ENCODE peak calls at places on chromosomes 13 and 19, in nine cellular contexts. J, K, S, N, T, Q, C, F and Z are unnamed samples. For H3K4me1, the result is how much of the 10 kb centered on the place peaks cover.

GRCh38 chr13:30792257-30793000 is 57.1 kb downstream of the ALOX5AP start:
- DNase-seq in J (peak), K (peak), S (peak), N (no peak), T (no peak), Q (peak), C (peak), F (peak), Z (no peak)

GRCh38 chr19:29162694-29163093 is 50.3 kb downstream of the UQCRFS1 start:
- DNase-seq in J (no peak), K (no peak), S (no peak), N (no peak), T (no peak), Q (no peak), C (no peak), F (no peak), Z (no peak)

GRCh38 chr19:38679839-38680238 is 32.4 kb downstream of the ACTN4 start:
- DNase-seq in J (no peak), K (no peak), S (no peak), N (no peak), T (no peak), Q (peak), C (no peak), F (no peak), Z (no peak)

GRCh38 chr19:13717194-13717643 is 47.1 kb upstream of the MRI1 start:
- DNase-seq in J (no peak), K (no peak), S (no peak), N (no peak), T (no peak), Q (peak), C (no peak), F (no peak), Z (no peak)

GRCh38 chr19:28185646-28186045 is 1027.3 kb downstream of the UQCRFS1 start:
- DNase-seq in J (no peak), K (no peak), S (no peak), N (no peak), T (no peak), Q (no peak), C (peak), F (no peak), Z (no peak)

GRCh38 chr13:44765076-44765475 is 188.9 kb upstream of the TSC22D1 start:
- DNase-seq in J (no peak), K (no peak), S (no peak), N (no peak), T (no peak), Q (no peak), C (no peak), F (no peak), Z (no peak)

GRCh38 chr13:80196756-80197155 is 144.2 kb downstream of the SPRY2 start:
- DNase-seq in J (peak), K (no peak), S (no peak), N (no peak), T (no peak), Q (peak), C (peak), F (no peak), Z (no peak)

GRCh38 chr13:112444416-112445399 is 68.6 kb downstream of the SPACA7 start:
- DNase-seq in J (no peak), K (peak), S (no peak), N (no peak), T (no peak), Q (no peak), C (no peak), F (no peak), Z (no peak)

GRCh38 chr13:26968431-26969335 is 202.9 kb downstream of the USP12 start:
- DNase-seq in J (no peak), K (no peak), S (no peak), N (no peak), T (no peak), Q (peak), C (peak), F (no peak), Z (no peak)

GRCh38 chr13:111929036-111929616 is 137.8 kb upstream of the SOX1 start:
- DNase-seq in J (no peak), K (no peak), S (no peak), N (no peak), T (no peak), Q (no peak), C (no peak), F (no peak), Z (no peak)

GRCh38 chr19:17790059-17790780 is 4.7 kb upstream of the B3GNT3 start:
- DNase-seq in J (no peak), K (no peak), S (no peak), N (no peak), T (peak), Q (no peak), C (no peak), F (no peak), Z (no peak)

GRCh38 chr13:31518666-31519065 is 220.7 kb upstream of the RXFP2 start:
- DNase-seq in J (no peak), K (no peak), S (no peak), N (no peak), T (no peak), Q (no peak), C (peak), F (no peak), Z (no peak)

GRCh38 chr19:16449330-16449961 is 22.3 kb downstream of the EPS15L1 start:
- DNase-seq in J (peak), K (no peak), S (no peak), N (no peak), T (peak), Q (peak), C (peak), F (no peak), Z (no peak)

GRCh38 chr19:52248256-52248655 is 21.1 kb upstream of the ZNF766 start:
- DNase-seq in J (no peak), K (peak), S (peak), N (no peak), T (peak), Q (peak), C (peak), F (peak), Z (peak)

GRCh38 chr19:20661150-20661819 is at the start of gene ZNF626:
- DNase-seq in J (no peak), K (peak), S (peak), N (peak), T (peak), Q (peak), C (peak), F (peak), Z (peak)

GRCh38 chr19:51372021-51372648 is 319 bp downstream of the NKG7 start:
- DNase-seq in J (no peak), K (no peak), S (no peak), N (no peak), T (no peak), Q (no peak), C (no peak), F (no peak), Z (no peak)

GRCh38 chr19:2187164-2187563 is 23.4 kb downstream of the DOT1L start:
- DNase-seq in J (no peak), K (no peak), S (no peak), N (no peak), T (no peak), Q (no peak), C (no peak), F (no peak), Z (no peak)

GRCh38 chr19:2181618-2181997 is 17.9 kb downstream of the DOT1L start:
- DNase-seq in J (no peak), K (no peak), S (no peak), N (no peak), T (no peak), Q (no peak), C (no peak), F (no peak), Z (no peak)

GRCh38 chr19:2185734-2186070 is 22.0 kb downstream of the DOT1L start:
- DNase-seq in J (no peak), K (no peak), S (no peak), N (no peak), T (no peak), Q (no peak), C (no peak), F (no peak), Z (no peak)

GRCh38 chr19:2186071-2186846 is 22.5 kb downstream of the DOT1L start:
- DNase-seq in J (peak), K (peak), S (peak), N (no peak), T (no peak), Q (peak), C (peak), F (peak), Z (no peak)

GRCh38 chr19:2184422-2185012 is 20.8 kb downstream of the DOT1L start:
- DNase-seq in J (no peak), K (no peak), S (no peak), N (no peak), T (no peak), Q (no peak), C (no peak), F (no peak), Z (no peak)
- H3K4me1 ChIP-seq in J (under half), K (under half), S (under half), N (under half), T (under half), Q (under half), C (under half), F (under half), Z (under half)

DNA sequence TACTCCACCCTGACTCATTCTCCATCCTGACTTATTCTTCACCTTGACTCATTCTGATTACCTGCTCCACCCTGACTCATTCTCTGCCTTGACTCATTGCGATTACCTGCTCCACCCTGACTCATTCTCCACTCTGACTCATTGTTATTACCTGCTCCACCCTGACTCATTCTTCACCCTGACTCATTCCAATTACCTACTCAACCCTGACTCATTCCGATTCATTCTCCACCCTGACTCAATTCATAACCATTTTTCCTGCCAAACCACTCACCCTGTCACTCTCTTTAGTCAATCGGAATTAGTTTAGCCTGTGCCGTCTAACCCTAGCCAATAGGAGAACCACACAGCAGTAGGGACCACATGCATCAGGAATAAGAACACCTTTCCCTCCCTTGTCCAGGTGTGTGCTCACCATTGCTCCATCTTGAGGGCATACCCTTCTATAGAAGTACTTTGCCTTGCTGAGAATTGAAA is 1227.4 kb upstream of the PCDH20 start:
- DNase-seq in J (no peak), K (no peak), S (no peak), N (peak), T (no peak), Q (peak), C (peak), F (no peak), Z (no peak)
- H3K4me3 ChIP-seq in J (no peak), K (no peak), S (no peak), N (no peak), T (no peak), Q (no peak), C (no peak), F (no peak), Z (no peak)

GRCh38 chr19:6064016-6064702 is 46.1 kb downstream of the RFX2 start:
- DNase-seq in J (no peak), K (peak), S (no peak), N (no peak), T (no peak), Q (no peak), C (no peak), F (no peak), Z (no peak)

GRCh38 chr19:6062961-6063575 is 47.2 kb downstream of the RFX2 start:
- DNase-seq in J (no peak), K (peak), S (no peak), N (no peak), T (no peak), Q (no peak), C (no peak), F (no peak), Z (no peak)

GRCh38 chr19:6062274-6062673 is 48.0 kb downstream of the RFX2 start:
- DNase-seq in J (no peak), K (peak), S (no peak), N (no peak), T (peak), Q (no peak), C (peak), F (peak), Z (no peak)

GRCh38 chr19:6064703-6065073 is 45.6 kb downstream of the RFX2 start:
- DNase-seq in J (no peak), K (no peak), S (no peak), N (no peak), T (no peak), Q (no peak), C (no peak), F (no peak), Z (no peak)

DNA sequence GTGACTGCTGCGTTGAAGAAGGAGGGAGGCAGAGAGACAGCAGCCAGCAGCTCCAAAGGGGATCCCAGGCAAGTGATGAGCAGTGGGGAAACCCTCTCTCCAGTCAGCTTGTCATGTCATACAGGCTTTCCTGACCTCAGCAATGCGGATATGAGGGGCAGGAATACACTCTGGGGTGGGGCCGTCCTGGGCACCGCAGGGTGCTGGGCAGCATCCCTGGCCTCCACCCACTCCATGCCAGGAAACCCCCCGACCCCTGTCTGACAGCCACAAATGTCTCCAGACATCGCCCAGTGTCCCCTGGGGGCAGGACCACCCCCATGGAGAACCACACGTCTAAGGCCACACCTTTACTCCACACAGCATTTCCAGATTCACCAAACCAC is 46.7 kb downstream of the RFX2 start:
- DNase-seq in J (no peak), K (peak), S (no peak), N (no peak), T (no peak), Q (no peak), C (no peak), F (no peak), Z (no peak)
- H3K4me1 ChIP-seq in J (under half), K (under half), S (under half), N (under half), T (under half), Q (under half), C (under half), F (under half), Z (under half)

DNA sequence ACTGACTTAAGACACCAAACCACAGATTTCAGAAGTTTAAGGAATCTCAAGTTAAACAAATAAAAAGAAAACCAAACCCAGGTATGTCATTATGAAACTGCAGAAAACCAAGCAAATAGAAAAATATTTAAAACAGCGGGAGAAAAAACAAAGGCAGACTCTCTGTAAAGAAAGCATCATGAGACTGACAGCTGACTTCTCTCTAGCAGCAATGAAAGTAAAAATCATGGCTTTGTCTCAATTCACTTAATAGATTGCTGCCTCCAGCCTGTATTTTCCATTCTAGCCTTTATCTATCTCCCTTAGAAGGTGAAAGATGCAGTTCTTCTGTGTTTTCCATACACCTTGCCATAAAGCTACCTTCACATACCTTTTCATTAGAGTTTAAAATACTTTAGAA is 131.1 kb upstream of the IPO5 start:
- DNase-seq in J (no peak), K (no peak), S (no peak), N (no peak), T (no peak), Q (no peak), C (no peak), F (no peak), Z (no peak)
- H3K4me3 ChIP-seq in J (no peak), K (no peak), S (no peak), N (no peak), T (no peak), Q (no peak), C (no peak), F (no peak), Z (no peak)

GRCh38 chr13:114123448-114123847 is 9.0 kb downstream of the RASA3 start:
- DNase-seq in J (no peak), K (no peak), S (no peak), N (no peak), T (no peak), Q (no peak), C (no peak), F (no peak), Z (no peak)

GRCh38 chr13:114121496-114122466 is 10.6 kb downstream of the RASA3 start:
- DNase-seq in J (no peak), K (no peak), S (no peak), N (no peak), T (no peak), Q (no peak), C (no peak), F (no peak), Z (no peak)

GRCh38 chr13:114123876-114124275 is 8.5 kb downstream of the RASA3 start:
- DNase-seq in J (no peak), K (no peak), S (no peak), N (no peak), T (no peak), Q (no peak), C (no peak), F (no peak), Z (no peak)

GRCh38 chr13:114124486-114124885 is 7.9 kb downstream of the RASA3 start:
- DNase-seq in J (no peak), K (no peak), S (no peak), N (no peak), T (no peak), Q (no peak), C (no peak), F (peak), Z (no peak)

DNA sequence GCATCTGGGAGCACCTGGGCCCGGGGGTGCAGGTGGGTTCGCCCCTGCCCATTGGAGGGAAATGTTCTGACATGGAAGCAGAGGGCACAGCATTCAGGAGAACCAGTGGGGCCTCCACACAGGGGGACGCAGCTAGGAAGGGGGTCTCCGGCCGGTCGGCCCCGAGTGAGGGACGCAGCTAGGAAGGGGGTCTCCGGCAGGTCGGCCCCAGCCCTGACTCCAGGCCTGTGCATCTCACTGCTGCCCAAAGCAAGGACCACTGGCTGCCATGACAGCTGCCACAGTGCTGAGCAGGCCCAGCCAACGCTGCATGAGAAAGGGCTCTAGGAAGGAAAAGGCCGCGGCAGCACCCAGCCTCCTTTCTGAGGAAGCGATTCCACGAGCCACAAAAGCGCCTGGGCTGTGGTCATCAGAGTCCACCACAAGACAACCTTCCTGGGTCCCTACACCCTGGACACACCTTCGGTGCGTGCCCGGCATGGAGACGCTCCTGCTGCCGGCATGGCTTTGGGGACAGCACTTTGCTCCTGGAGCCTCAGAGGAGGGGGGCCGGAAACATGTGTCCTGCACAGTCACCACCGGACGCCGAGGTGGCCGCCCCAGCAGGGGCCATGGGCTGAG is 9.7 kb downstream of the RASA3 start:
- DNase-seq in J (no peak), K (no peak), S (no peak), N (no peak), T (no peak), Q (no peak), C (no peak), F (no peak), Z (no peak)
- H3K4me1 ChIP-seq in J (under half), K (under half), S (under half), N (half or more), T (half or more), Q (under half), C (under half), F (under half), Z (half or more)

GRCh38 chr19:5692785-5693194 is 2.7 kb downstream of the RPL36 start:
- DNase-seq in J (no peak), K (no peak), S (no peak), N (no peak), T (no peak), Q (no peak), C (peak), F (no peak), Z (no peak)

GRCh38 chr19:5690125-5690954 is at the start of gene RPL36:
- DNase-seq in J (peak), K (peak), S (peak), N (peak), T (peak), Q (peak), C (peak), F (peak), Z (peak)

GRCh38 chr19:5691930-5692784 is 2.1 kb downstream of the RPL36 start:
- DNase-seq in J (no peak), K (no peak), S (no peak), N (no peak), T (no peak), Q (peak), C (peak), F (peak), Z (no peak)

GRCh38 chr19:5690955-5691204 is 785 bp downstream of the RPL36 start:
- DNase-seq in J (no peak), K (no peak), S (no peak), N (no peak), T (no peak), Q (no peak), C (peak), F (no peak), Z (no peak)

GRCh38 chr19:5691205-5691929 is 1.3 kb downstream of the RPL36 start:
- DNase-seq in J (peak), K (peak), S (no peak), N (no peak), T (peak), Q (peak), C (peak), F (peak), Z (peak)
- H3K4me3 ChIP-seq in J (peak), K (peak), S (peak), N (peak), T (peak), Q (peak), C (peak), F (peak), Z (peak)

GRCh38 chr13:99356216-99357089 is 49.3 kb upstream of the GPR183 start:
- DNase-seq in J (peak), K (peak), S (no peak), N (no peak), T (peak), Q (peak), C (peak), F (peak), Z (no peak)

GRCh38 chr13:99359493-99359892 is 52.3 kb upstream of the GPR183 start:
- DNase-seq in J (no peak), K (no peak), S (no peak), N (no peak), T (no peak), Q (no peak), C (no peak), F (no peak), Z (no peak)

GRCh38 chr13:99355267-99356215 is 48.3 kb upstream of the GPR183 start:
- DNase-seq in J (no peak), K (no peak), S (no peak), N (no peak), T (no peak), Q (no peak), C (no peak), F (no peak), Z (no peak)

GRCh38 chr13:99357920-99358319 is 50.7 kb upstream of the GPR183 start:
- DNase-seq in J (no peak), K (no peak), S (no peak), N (no peak), T (peak), Q (no peak), C (no peak), F (no peak), Z (no peak)

DNA sequence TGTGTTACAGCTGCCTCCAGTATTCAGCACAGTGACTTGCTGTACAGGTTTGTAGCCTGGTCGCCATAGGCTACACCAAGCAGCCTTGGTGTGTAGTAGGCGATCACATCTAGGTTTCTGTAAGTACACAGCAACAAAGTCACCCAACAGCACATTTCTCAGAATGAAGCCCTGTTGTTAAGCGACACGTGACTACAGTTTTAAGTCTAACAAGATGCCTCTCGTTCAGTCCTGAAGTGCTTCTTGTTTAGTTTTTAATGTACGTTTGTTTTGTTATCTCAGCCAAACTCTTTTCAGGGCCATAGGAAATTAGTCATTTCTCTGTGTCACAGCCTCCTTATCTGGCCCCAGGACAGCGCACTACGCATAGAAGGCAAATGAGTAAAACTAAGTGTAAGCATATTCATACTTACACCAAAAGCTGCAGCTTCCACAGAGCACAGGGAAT is 50.0 kb upstream of the GPR183 start:
- DNase-seq in J (peak), K (no peak), S (no peak), N (no peak), T (peak), Q (peak), C (peak), F (no peak), Z (no peak)
- H3K4me1 ChIP-seq in J (half or more), K (under half), S (under half), N (under half), T (half or more), Q (under half), C (under half), F (under half), Z (under half)

GRCh38 chr19:12580180-12580694 is 29.0 kb upstream of the ZNF564 start:
- DNase-seq in J (peak), K (no peak), S (no peak), N (no peak), T (no peak), Q (peak), C (peak), F (no peak), Z (no peak)
- H3K4me3 ChIP-seq in J (no peak), K (no peak), S (no peak), N (no peak), T (no peak), Q (no peak), C (no peak), F (no peak), Z (no peak)